ENCODE peak calls at places on chromosomes 11 and 22, in seven cellular contexts. E, T, X, I, L, S and V are unnamed samples.

GRCh38 chr11:9004310-9004945 is 627 bp upstream of the NRIP3 start:
- DNase-seq in T (peak; percentile 16), E (no peak), L (peak; percentile 76), X (no peak), S (no peak), I (peak; percentile 9), V (peak; percentile 26)

GRCh38 chr22:33470456-33470855 is 412.3 kb upstream of the SYN3 start:
- DNase-seq in E (no peak), I (no peak), T (no peak), L (no peak), X (no peak), S (no peak), V (no peak)

GRCh38 chr11:69388661-69389060 is 92.8 kb upstream of the LINC01488 start:
- DNase-seq in L (no peak), T (no peak), X (no peak), S (no peak), E (no peak), I (no peak), V (no peak)

GRCh38 chr11:61762798-61763197 is 10.4 kb downstream of the MYRF start:
- DNase-seq in T (no peak), S (no peak), I (no peak), E (no peak), X (no peak), L (no peak), V (no peak)

GRCh38 chr11:68115285-68115684 is 5.9 kb downstream of the CHKA start:
- DNase-seq in S (no peak), I (no peak), T (no peak), X (no peak), E (no peak), L (no peak), V (no peak)

GRCh38 chr11:100684101-100685065 is 2.7 kb upstream of the ARHGAP42 start:
- DNase-seq in X (no peak), T (peak; percentile 53), S (no peak), L (no peak), I (no peak), E (no peak), V (no peak)

GRCh38 chr11:73478737-73479347 is 102.6 kb downstream of the RELT start:
- DNase-seq in S (no peak), L (peak; percentile 2), X (peak; percentile 32), E (no peak), I (no peak), T (peak; percentile 35), V (no peak)

GRCh38 chr11:11078344-11078743 is 220.5 kb upstream of the ZBED5 start:
- DNase-seq in E (no peak), L (no peak), X (peak; percentile 8), S (no peak), T (no peak), I (no peak), V (no peak)

GRCh38 chr22:40487663-40488249 is 117.4 kb downstream of the SGSM3 start:
- DNase-seq in I (no peak), E (no peak), T (no peak), X (peak; percentile 61), S (no peak), L (peak; percentile 11), V (no peak)

GRCh38 chr11:118055966-118056365 is 20.9 kb upstream of the TMPRSS4 start:
- DNase-seq in S (no peak), I (no peak), X (no peak), E (no peak), T (no peak), L (no peak), V (no peak)

GRCh38 chr11:6320411-6321207 is at the start of gene CAVIN3:
- DNase-seq in X (no peak), T (peak; percentile 91), S (no peak), E (peak; percentile 92), I (peak; percentile 54), L (no peak), V (no peak)

GRCh38 chr11:117547911-117548310 is 220.3 kb downstream of the CEP164 start:
- DNase-seq in I (no peak), L (no peak), T (no peak), X (no peak), S (no peak), E (no peak), V (no peak)

GRCh38 chr22:37675930-37676571 is 615 bp downstream of the LGALS1 start:
- DNase-seq in X (no peak), T (peak; percentile 43), E (peak; percentile 49), L (no peak), I (peak; percentile 31), S (no peak), V (no peak)

GRCh38 chr22:37178350-37179125 is 9.5 kb downstream of the C1QTNF6 start:
- DNase-seq in X (no peak), S (no peak), I (no peak), E (peak; percentile 34), T (peak; percentile 69), L (no peak), V (no peak)

GRCh38 chr11:38332046-38332445 is 1734.0 kb upstream of the RAG2 start:
- DNase-seq in I (no peak), L (no peak), X (no peak), S (no peak), T (no peak), E (no peak), V (no peak)

GRCh38 chr11:118998388-118998717 is 415 bp downstream of the CENATAC start:
- DNase-seq in I (no peak), S (no peak), E (no peak), X (no peak), L (no peak), T (no peak), V (no peak)

GRCh38 chr11:115459563-115459962 is 44.7 kb downstream of the CADM1 start:
- DNase-seq in L (no peak), I (no peak), S (no peak), X (no peak), T (peak; percentile 4), E (no peak), V (no peak)

GRCh38 chr11:123851110-123851509 is 34.4 kb downstream of the TMEM225 start:
- DNase-seq in E (no peak), L (no peak), T (no peak), I (no peak), S (no peak), X (no peak), V (no peak)

GRCh38 chr11:10793470-10794255 is 15.1 kb downstream of the EIF4G2 start:
- DNase-seq in E (no peak), X (peak; percentile 20), S (no peak), L (no peak), I (no peak), T (no peak), V (no peak)

GRCh38 chr22:48267681-48268080 is 1505.2 kb downstream of the TBC1D22A start:
- DNase-seq in I (no peak), L (no peak), X (no peak), E (no peak), T (no peak), S (no peak), V (no peak)

GRCh38 chr22:25666308-25666707 is 75.7 kb upstream of the MYO18B start:
- DNase-seq in X (no peak), S (no peak), L (no peak), E (peak; percentile 59), I (no peak), T (no peak), V (no peak)

GRCh38 chr22:44664149-44664548 is 37.9 kb upstream of the PRR5 start:
- DNase-seq in T (no peak), X (no peak), E (peak; percentile 72), S (no peak), L (no peak), I (no peak), V (no peak)

GRCh38 chr11:121039971-121040613 is 16.2 kb downstream of the TBCEL start:
- DNase-seq in L (no peak), T (no peak), S (no peak), I (no peak), E (no peak), X (no peak), V (no peak)

GRCh38 chr22:37802310-37803194 is 5.2 kb upstream of the GCAT start:
- DNase-seq in S (no peak), L (peak; percentile 64), X (no peak), T (peak; percentile 53), E (peak; percentile 77), I (no peak), V (no peak)

GRCh38 chr11:92225563-92226308 is 1.1 kb downstream of the FAT3 start:
- DNase-seq in E (peak; percentile 26), S (no peak), X (no peak), L (peak; percentile 84), I (no peak), T (peak; percentile 51), V (no peak)

GRCh38 chr11:118287006-118287405 is 17.5 kb upstream of the CD3E start:
- DNase-seq in T (peak; percentile 60), E (no peak), L (no peak), S (no peak), I (no peak), X (no peak), V (no peak)

GRCh38 chr11:78967811-78968210 is 393.1 kb upstream of the NARS2 start:
- DNase-seq in X (no peak), T (no peak), E (no peak), S (no peak), L (no peak), I (no peak), V (no peak)

GRCh38 chr11:27972432-27973170 is 135.4 kb downstream of the KIF18A start:
- DNase-seq in I (no peak), S (no peak), E (no peak), X (no peak), T (no peak), L (peak; percentile 14), V (no peak)

GRCh38 chr11:35740061-35740824 is 77.7 kb downstream of the TRIM44 start:
- DNase-seq in X (no peak), L (no peak), I (no peak), T (no peak), S (no peak), E (no peak), V (no peak)

GRCh38 chr11:121452609-121453150 is at the start of gene SORL1-AS1:
- DNase-seq in X (peak; percentile 62), I (no peak), T (no peak), E (no peak), S (no peak), L (peak; percentile 38), V (peak; percentile 67)

GRCh38 chr11:68840661-68841653 is 759 bp downstream of the CPT1A start:
- DNase-seq in X (no peak), I (no peak), S (no peak), T (peak; percentile 65), L (peak; percentile 31), E (peak; percentile 76), V (no peak)

GRCh38 chr22:31451709-31452571 is 37.7 kb downstream of the EIF4ENIF1 start:
- DNase-seq in L (no peak), E (no peak), T (peak; percentile 35), I (no peak), S (peak; percentile 11), X (peak; percentile 74), V (no peak)

GRCh38 chr11:7513210-7514098 is at the start of gene PPFIBP2:
- DNase-seq in E (peak; percentile 84), T (peak; percentile 78), L (peak; percentile 81), I (peak; percentile 86), X (peak; percentile 88), S (peak; percentile 83), V (peak; percentile 72)

GRCh38 chr11:121596195-121597145 is 143.7 kb upstream of the SORL1-AS1 start:
- DNase-seq in T (peak; percentile 10), X (no peak), S (no peak), I (no peak), E (no peak), L (no peak), V (no peak)

GRCh38 chr11:6566704-6567370 is 36.6 kb downstream of the RRP8 start:
- DNase-seq in X (no peak), T (no peak), S (no peak), L (no peak), I (no peak), E (no peak), V (no peak)

GRCh38 chr22:39317084-39317755 is 2.2 kb downstream of the RPL3 start:
- DNase-seq in X (peak; percentile 77), E (no peak), L (no peak), T (no peak), S (no peak), I (no peak), V (no peak)

GRCh38 chr11:118180300-118180703 is 3.9 kb upstream of the SCN2B start:
- DNase-seq in S (no peak), E (peak; percentile 77), I (no peak), T (peak; percentile 45), L (no peak), X (peak; percentile 78), V (no peak)